ENCODE peak calls at places on chromosomes 12 and 14, in eight cellular contexts. E is progenitor cell of endocrine pancreas, P is psoas muscle, A is nephron progenitor cell, V is breast epithelium, T is kidney epithelial cell, W is Peyer's patch, B is type B pancreatic cell. H is an unnamed sample.

GRCh38 chr14:101734241-101734847 is 27.2 kb upstream of the PPP2R5C start:
- DNase-seq in B (no peak), T (no peak), W (no peak), E (no peak), P (no peak), A (no peak), V (no peak), H (no peak)

GRCh38 chr14:85934886-85935254 is 404.9 kb downstream of the FLRT2 start:
- DNase-seq in P (no peak), T (no peak), B (no peak), W (no peak), E (no peak), A (no peak), V (no peak), H (no peak)

GRCh38 chr14:75979071-75979571 is 2.7 kb downstream of the TGFB3 start:
- DNase-seq in A (peak; percentile 53), T (no peak), W (no peak), E (no peak), B (no peak), P (peak; percentile 58), V (no peak), H (no peak)

GRCh38 chr14:68971411-68972035 is 7.6 kb downstream of the ACTN1 start:
- DNase-seq in A (no peak), E (no peak), P (no peak), W (no peak), V (no peak), T (no peak), B (no peak), H (no peak)

GRCh38 chr14:25050494-25051170 is 685 bp upstream of the STXBP6 start:
- DNase-seq in E (no peak), B (no peak), P (no peak), W (no peak), V (no peak), A (peak; percentile 23), T (no peak), H (no peak)

GRCh38 chr12:106044773-106045172 is 94.0 kb downstream of the NUAK1 start:
- DNase-seq in T (peak; percentile 50), B (no peak), P (no peak), V (no peak), W (no peak), A (no peak), E (no peak), H (no peak)

GRCh38 chr12:44313188-44313587 is 477.3 kb downstream of the TMEM117 start:
- DNase-seq in A (no peak), T (no peak), B (no peak), E (no peak), V (no peak), W (no peak), P (no peak), H (no peak)

GRCh38 chr14:74945852-74946658 is 9.3 kb downstream of the PGF start:
- DNase-seq in W (peak; percentile 89), P (peak; percentile 85), T (no peak), E (peak; percentile 80), B (peak; percentile 86), A (peak; percentile 90), V (no peak), H (peak; percentile 67)

GRCh38 chr12:3753549-3754284 is 808 bp upstream of the CRACR2A start:
- DNase-seq in A (peak; percentile 8), B (peak; percentile 53), W (no peak), P (peak; percentile 62), T (no peak), E (no peak), V (no peak), H (no peak)

GRCh38 chr12:3751151-3752095 is 1.5 kb downstream of the CRACR2A start:
- DNase-seq in T (no peak), P (no peak), B (peak; percentile 44), W (no peak), A (no peak), E (no peak), V (no peak), H (no peak)

GRCh38 chr12:3750616-3751015 is 2.3 kb downstream of the CRACR2A start:
- DNase-seq in W (no peak), E (no peak), V (no peak), B (peak; percentile 49), A (no peak), T (no peak), P (no peak), H (no peak)

GRCh38 chr12:3752096-3752709 is 706 bp downstream of the CRACR2A start:
- DNase-seq in E (no peak), V (no peak), A (no peak), T (peak; percentile 58), P (peak; percentile 77), B (peak; percentile 40), W (peak; percentile 87), H (no peak)

DNA sequence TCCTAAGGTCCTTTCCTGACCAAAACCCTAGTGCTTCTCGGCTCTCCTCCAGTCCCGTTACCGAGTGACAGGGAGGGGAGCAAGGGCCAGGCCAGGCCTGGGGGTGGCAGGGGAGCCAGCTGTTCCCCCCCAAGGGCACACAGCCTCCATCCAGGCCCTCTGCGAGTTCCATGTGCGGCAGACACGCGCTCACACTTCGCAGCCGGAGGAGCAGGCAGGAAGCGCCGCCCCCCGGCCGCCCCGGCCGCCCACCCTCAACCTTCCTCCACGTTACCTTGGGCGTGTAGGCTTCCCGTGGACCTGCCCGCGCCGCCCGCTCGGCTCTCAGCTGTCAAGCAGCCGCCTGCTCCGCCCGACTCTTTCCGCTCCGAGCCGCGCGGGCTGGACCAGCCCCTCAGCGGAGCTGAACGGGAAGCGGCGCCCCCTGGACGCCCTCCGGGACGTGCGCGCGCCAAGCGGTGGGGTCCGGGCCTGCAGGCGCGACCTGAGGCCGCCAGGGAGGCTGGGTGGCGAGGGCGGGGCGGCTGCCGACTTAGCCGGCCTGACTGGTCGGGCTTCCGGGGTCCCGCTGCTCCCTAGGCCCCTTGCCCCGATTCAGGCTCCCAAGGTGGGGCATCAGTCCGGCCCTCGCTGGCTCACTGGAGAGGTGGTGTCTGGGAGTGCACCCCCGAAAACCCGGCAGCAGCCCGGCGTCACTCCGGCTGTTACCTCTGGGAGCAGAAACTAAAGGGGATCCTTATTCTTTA is at the start of gene CRACR2A:
- DNase-seq in B (peak; percentile 80), A (peak; percentile 86), P (peak; percentile 86), E (peak; percentile 87), V (no peak), W (peak; percentile 89), T (no peak), H (no peak)
- TF ChIP-seq CTCF in B (peak; percentile 78), A (peak; percentile 62), P (peak; percentile 38), E (peak; percentile 89), V (peak; percentile 52), W (peak; percentile 78), T (peak; percentile 37), H (no peak)

GRCh38 chr12:58919271-58920101 is 818 bp downstream of the LRIG3 start:
- DNase-seq in T (no peak), V (peak; percentile 53), A (no peak), E (no peak), W (peak; percentile 49), B (peak; percentile 69), P (no peak), H (no peak)

GRCh38 chr12:58917699-58918334 is 2.5 kb downstream of the LRIG3 start:
- DNase-seq in V (no peak), W (no peak), T (no peak), E (no peak), P (no peak), A (no peak), B (no peak), H (no peak)

GRCh38 chr12:58920956-58921861 is 905 bp upstream of the LRIG3 start:
- DNase-seq in E (no peak), P (no peak), W (peak; percentile 50), B (no peak), T (no peak), V (no peak), A (peak; percentile 42), H (no peak)

GRCh38 chr12:58918475-58918874 is 1.8 kb downstream of the LRIG3 start:
- DNase-seq in T (no peak), V (no peak), B (no peak), A (no peak), E (no peak), W (no peak), P (no peak), H (no peak)

DNA sequence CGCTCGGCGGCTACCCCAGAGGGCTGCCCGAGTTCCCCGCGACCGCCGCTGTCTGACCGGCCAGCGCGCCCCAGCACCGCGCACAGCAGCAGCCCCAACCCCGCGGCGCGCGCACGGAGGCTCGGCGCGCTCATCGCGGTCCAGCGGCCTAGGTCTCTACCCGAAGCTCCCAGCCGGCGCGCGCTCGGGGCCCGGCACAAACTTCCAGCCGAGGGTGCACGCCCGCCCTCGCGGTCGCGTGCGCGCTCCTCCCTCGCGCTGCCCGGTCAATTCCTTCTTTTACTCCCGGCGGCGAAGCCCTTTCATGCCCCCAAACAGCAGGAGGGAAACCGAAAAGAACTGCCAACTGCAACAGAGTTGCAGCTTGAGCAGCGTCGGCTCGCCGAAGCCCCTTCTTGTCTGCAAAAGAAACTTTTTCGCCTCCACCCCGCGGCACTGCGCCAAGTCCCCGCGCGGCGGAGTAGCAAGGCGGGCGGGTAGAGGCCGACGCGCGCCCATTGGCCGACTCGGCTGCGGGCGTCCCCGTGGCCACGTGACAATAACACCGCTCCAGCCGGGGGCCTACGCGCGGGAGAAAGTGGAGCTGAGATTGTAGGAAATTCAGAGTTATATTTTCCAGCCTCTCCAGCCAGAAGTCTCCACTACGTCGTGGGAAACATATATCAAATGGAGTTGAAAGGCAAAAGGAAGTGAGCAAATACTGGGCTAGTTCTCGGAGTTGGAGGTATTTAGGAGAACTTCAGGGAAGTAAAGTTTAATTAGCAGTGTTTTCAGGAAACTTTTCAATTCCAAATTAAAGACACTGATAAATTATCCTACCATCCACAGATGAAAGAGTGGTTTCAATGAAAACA is at the start of gene LRIG3:
- DNase-seq in E (peak; percentile 73), B (peak; percentile 94), A (peak; percentile 84), P (peak; percentile 94), V (peak; percentile 83), T (peak; percentile 55), W (peak; percentile 89), H (peak; percentile 62)
- TF ChIP-seq CTCF in E (peak; percentile 48), B (peak; percentile 59), A (no peak), P (no peak), V (peak; percentile 22), T (peak; percentile 1), W (no peak), H (no peak)

GRCh38 chr12:3553681-3554546 is 62.9 kb downstream of the PRMT8 start:
- DNase-seq in V (peak; percentile 17), T (no peak), W (peak; percentile 23), E (no peak), A (no peak), B (no peak), P (no peak), H (no peak)
- TF ChIP-seq CTCF in V (no peak), T (no peak), W (no peak), E (peak; percentile 8), A (no peak), B (peak; percentile 28), P (no peak), H (no peak)

GRCh38 chr12:52413202-52413601 is 7.1 kb upstream of the KRT82 start:
- DNase-seq in P (no peak), T (no peak), W (no peak), E (no peak), A (no peak), V (no peak), B (no peak), H (no peak)

GRCh38 chr12:52411806-52412205 is 5.7 kb upstream of the KRT82 start:
- DNase-seq in W (no peak), P (no peak), V (no peak), A (no peak), T (no peak), B (no peak), E (no peak), H (no peak)

GRCh38 chr12:52414936-52415335 is 8.8 kb upstream of the KRT82 start:
- DNase-seq in A (no peak), E (no peak), V (no peak), T (no peak), B (no peak), P (no peak), W (no peak), H (no peak)

GRCh38 chr12:52415870-52416750 is 10.0 kb upstream of the KRT82 start:
- DNase-seq in V (no peak), A (no peak), T (no peak), E (no peak), B (no peak), W (peak; percentile 55), P (no peak), H (no peak)

GRCh38 chr12:52413787-52414345 is 7.7 kb upstream of the KRT82 start:
- DNase-seq in E (no peak), T (no peak), W (no peak), A (no peak), P (no peak), B (no peak), V (no peak), H (no peak)
- TF ChIP-seq CTCF in E (no peak), T (no peak), W (no peak), A (no peak), P (no peak), B (no peak), V (no peak), H (no peak)

H was measured in omental fat pad.